ENCODE peak calls at places on chromosomes 11 and 22, in ten cellular contexts. U is heart right ventricle; K is cardiac fibroblast; N is WERI-Rb-1; L is NB4; V is CD8-positive, alpha-beta T cell; J is H1; C is AG04449; H is fibroblast of mammary gland; F is GM10248. Y is an unnamed sample.

GRCh38 chr11:65865550-65866172 is 5.4 kb downstream of the MUS81 start:
- DNase-seq in U (no peak), K (no peak), N (no peak), L (no peak), V (no peak), J (no peak), C (no peak), H (no peak), F (no peak), Y (no peak)

GRCh38 chr22:41449321-41449720 is 2.7 kb upstream of the TOB2 start:
- DNase-seq in U (no peak), K (no peak), N (no peak), L (no peak), V (no peak), J (no peak), C (no peak), H (peak), F (no peak), Y (no peak)

GRCh38 chr11:64092761-64093136 is 57.0 kb downstream of the FLRT1 start:
- DNase-seq in U (no peak), K (no peak), N (no peak), L (peak), V (no peak), J (no peak), C (no peak), H (no peak), F (no peak), Y (no peak)

GRCh38 chr22:50724616-50725015 is 13.4 kb upstream of the ACR start:
- DNase-seq in U (no peak), K (no peak), N (no peak), L (no peak), V (no peak), J (no peak), C (no peak), H (no peak), F (no peak), Y (no peak)

GRCh38 chr22:21026783-21027692 is 5.3 kb downstream of the SLC7A4 start:
- DNase-seq in U (no peak), K (peak), N (peak), L (no peak), V (no peak), J (no peak), C (no peak), H (peak), F (no peak), Y (no peak)

GRCh38 chr11:132312616-132313210 is 942.3 kb downstream of the NTM start:
- DNase-seq in U (no peak), K (peak), N (peak), L (peak), V (no peak), J (no peak), C (no peak), H (peak), F (peak), Y (peak)

GRCh38 chr11:70826950-70827349 is 425.4 kb downstream of the SHANK2 start:
- DNase-seq in U (no peak), K (no peak), N (no peak), L (no peak), V (no peak), J (no peak), C (no peak), H (no peak), F (no peak), Y (no peak)

GRCh38 chr11:125201525-125202121 is 37.1 kb downstream of the PKNOX2 start:
- DNase-seq in U (no peak), K (no peak), N (peak), L (no peak), V (no peak), J (no peak), C (no peak), H (no peak), F (no peak), Y (no peak)

GRCh38 chr22:45504703-45505341 is 2.1 kb downstream of the FBLN1 start:
- DNase-seq in U (no peak), K (peak), N (peak), L (peak), V (no peak), J (peak), C (no peak), H (no peak), F (no peak), Y (peak)

GRCh38 chr11:73227571-73228211 is 9.6 kb downstream of the P2RY2 start:
- DNase-seq in U (no peak), K (no peak), N (no peak), L (no peak), V (no peak), J (peak), C (no peak), H (no peak), F (no peak), Y (peak)

GRCh38 chr11:27795955-27796861 is 96.0 kb upstream of the BDNF start:
- DNase-seq in U (peak), K (no peak), N (no peak), L (no peak), V (no peak), J (peak), C (no peak), H (no peak), F (no peak), Y (no peak)

GRCh38 chr11:69683764-69684333 is 8.7 kb upstream of the LTO1 start:
- DNase-seq in U (no peak), K (peak), N (peak), L (peak), V (no peak), J (peak), C (no peak), H (no peak), F (no peak), Y (no peak)

GRCh38 chr11:33375688-33376311 is 118.6 kb downstream of the HIPK3 start:
- DNase-seq in U (no peak), K (peak), N (peak), L (no peak), V (no peak), J (peak), C (no peak), H (peak), F (peak), Y (peak)

GRCh38 chr11:17827006-17827405 is 92.4 kb downstream of the KCNC1 start:
- DNase-seq in U (no peak), K (no peak), N (peak), L (peak), V (no peak), J (no peak), C (no peak), H (no peak), F (no peak), Y (no peak)

GRCh38 chr22:49715450-49715849 is 112.2 kb downstream of the BRD1 start:
- DNase-seq in U (no peak), K (no peak), N (no peak), L (peak), V (no peak), J (no peak), C (no peak), H (peak), F (no peak), Y (no peak)

GRCh38 chr22:23496445-23496833 is 83.7 kb downstream of the IGLL1 start:
- DNase-seq in U (no peak), K (no peak), N (no peak), L (no peak), V (no peak), J (no peak), C (no peak), H (no peak), F (no peak), Y (no peak)

GRCh38 chr11:113253406-113253805 is 61.0 kb upstream of the TTC12 start:
- DNase-seq in U (no peak), K (no peak), N (no peak), L (no peak), V (no peak), J (no peak), C (no peak), H (no peak), F (no peak), Y (no peak)

GRCh38 chr11:10808553-10809372 is at the start of gene EIF4G2:
- DNase-seq in U (peak), K (peak), N (peak), L (peak), V (peak), J (peak), C (peak), H (peak), F (peak), Y (peak)
- TF ChIP-seq CTCF in U (no peak), K (no peak), N (no peak), L (no peak), V (no peak), J (no peak), C (no peak), H (no peak), F (no peak), Y (no peak)

GRCh38 chr11:31834237-31834636 is 23.1 kb upstream of the PAX6 start:
- DNase-seq in U (no peak), K (no peak), N (no peak), L (no peak), V (no peak), J (no peak), C (no peak), H (no peak), F (no peak), Y (no peak)
- TF ChIP-seq CTCF in U (no peak), K (no peak), N (no peak), L (no peak), V (no peak), J (peak), C (no peak), H (no peak), F (no peak), Y (no peak)

GRCh38 chr11:94521684-94522083 is 9.4 kb downstream of the C11orf97 start:
- DNase-seq in U (no peak), K (peak), N (no peak), L (peak), V (no peak), J (no peak), C (no peak), H (peak), F (no peak), Y (no peak)
- TF ChIP-seq CTCF in U (no peak), K (peak), N (peak), L (peak), V (no peak), J (no peak), C (peak), H (peak), F (no peak), Y (peak)

GRCh38 chr11:36342327-36342726 is 46.2 kb downstream of the PRR5L start:
- DNase-seq in U (no peak), K (no peak), N (no peak), L (no peak), V (no peak), J (no peak), C (no peak), H (no peak), F (no peak), Y (no peak)

GRCh38 chr11:36339899-36340298 is 43.8 kb downstream of the PRR5L start:
- DNase-seq in U (no peak), K (no peak), N (no peak), L (no peak), V (no peak), J (no peak), C (no peak), H (no peak), F (no peak), Y (no peak)

GRCh38 chr11:36343436-36343835 is 47.3 kb downstream of the PRR5L start:
- DNase-seq in U (no peak), K (no peak), N (no peak), L (no peak), V (no peak), J (no peak), C (no peak), H (no peak), F (no peak), Y (no peak)

GRCh38 chr11:36340909-36341308 is 44.8 kb downstream of the PRR5L start:
- DNase-seq in U (no peak), K (no peak), N (peak), L (no peak), V (no peak), J (no peak), C (no peak), H (no peak), F (no peak), Y (no peak)

DNA sequence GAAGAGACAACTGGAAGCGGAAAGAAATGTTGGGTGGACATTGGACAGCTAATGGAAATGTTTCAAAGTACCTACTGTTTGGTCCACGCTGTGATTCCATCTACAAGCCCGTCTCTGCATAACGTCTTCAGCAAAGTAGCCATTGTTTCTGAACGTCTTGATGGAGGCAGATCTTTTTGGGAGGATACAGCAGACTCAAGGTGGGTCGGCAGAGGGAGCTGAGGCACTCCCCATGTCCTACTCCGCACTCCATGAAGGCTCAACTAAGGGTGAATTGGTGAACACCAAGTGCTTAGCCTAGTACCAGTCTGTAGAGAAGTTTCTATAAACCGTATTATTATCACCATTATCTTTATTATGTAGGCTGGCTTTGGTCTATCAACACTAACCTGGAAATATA is 45.8 kb downstream of the PRR5L start:
- DNase-seq in U (no peak), K (no peak), N (no peak), L (no peak), V (no peak), J (no peak), C (no peak), H (no peak), F (no peak), Y (no peak)
- TF ChIP-seq CTCF in U (no peak), K (no peak), N (no peak), L (no peak), V (no peak), J (no peak), C (no peak), H (no peak), F (no peak), Y (no peak)

GRCh38 chr22:25903294-25903693 is 161.3 kb downstream of the MYO18B start:
- DNase-seq in U (no peak), K (no peak), N (peak), L (peak), V (no peak), J (peak), C (no peak), H (no peak), F (no peak), Y (peak)
- TF ChIP-seq CTCF in U (no peak), K (no peak), N (peak), L (peak), V (no peak), J (peak), C (peak), H (no peak), F (peak), Y (peak)

Y was measured in glutamatergic neuron.